ENCODE peak calls at places on chromosome 1, in four cellular contexts. Y, Z, T and M are unnamed samples.

GRCh38 chr1:20322081-20322824 is 31.6 kb downstream of the VWA5B1 start:
- DNase-seq in Y (no peak), Z (no peak), T (no peak), M (no peak)

GRCh38 chr1:236576004-236576403 is 28.3 kb downstream of the HEATR1 start:
- DNase-seq in Y (no peak), Z (peak; percentile 27), T (no peak), M (no peak)

GRCh38 chr1:57623039-57623790 is 199.4 kb upstream of the DAB1 start:
- DNase-seq in Y (no peak), Z (peak; percentile 17), T (peak; percentile 14), M (no peak)

GRCh38 chr1:38558476-38559179 is 300.9 kb downstream of the RRAGC start:
- DNase-seq in Y (no peak), Z (no peak), T (no peak), M (no peak)

GRCh38 chr1:215083408-215083961 is 948 bp downstream of the KCNK2 start:
- DNase-seq in Y (no peak), Z (no peak), T (no peak), M (no peak)

GRCh38 chr1:231674575-231674974 is 48.0 kb downstream of the DISC1 start:
- DNase-seq in Y (no peak), Z (no peak), T (no peak), M (no peak)

GRCh38 chr1:25879675-25880074 is 4.2 kb upstream of the PAQR7 start:
- DNase-seq in Y (peak; percentile 83), Z (no peak), T (peak; percentile 52), M (peak; percentile 77)

GRCh38 chr1:232669981-232670763 is 40.2 kb upstream of the SIPA1L2 start:
- DNase-seq in Y (no peak), Z (no peak), T (no peak), M (no peak)

GRCh38 chr1:232335751-232336274 is 294.1 kb downstream of the SIPA1L2 start:
- DNase-seq in Y (no peak), Z (no peak), T (no peak), M (no peak)

GRCh38 chr1:74427676-74428075 is 84.7 kb downstream of the LRRC53 start:
- DNase-seq in Y (no peak), Z (peak; percentile 38), T (no peak), M (no peak)

GRCh38 chr1:36400825-36401601 is 3.3 kb upstream of the LSM10 start:
- DNase-seq in Y (peak; percentile 49), Z (no peak), T (peak; percentile 67), M (no peak)

GRCh38 chr1:177600936-177601335 is 368.9 kb downstream of the SEC16B start:
- DNase-seq in Y (no peak), Z (no peak), T (no peak), M (no peak)

GRCh38 chr1:235074335-235075120 is 54.1 kb downstream of the TOMM20 start:
- DNase-seq in Y (no peak), Z (no peak), T (peak; percentile 79), M (peak; percentile 55)

GRCh38 chr1:216183007-216183406 is 240.2 kb downstream of the USH2A start:
- DNase-seq in Y (no peak), Z (no peak), T (no peak), M (no peak)

GRCh38 chr1:48869116-48869893 is 92.6 kb upstream of the BEND5 start:
- DNase-seq in Y (no peak), Z (no peak), T (no peak), M (no peak)

GRCh38 chr1:38084700-38085099 is 38.1 kb upstream of the POU3F1 start:
- DNase-seq in Y (no peak), Z (no peak), T (no peak), M (peak; percentile 81)

GRCh38 chr1:192151176-192151575 is 7.1 kb upstream of the RGS18 start:
- DNase-seq in Y (no peak), Z (no peak), T (no peak), M (no peak)